ENCODE peak calls at places on chromosomes 13 and 19, in nine cellular contexts. One of them, this sample, is unnamed.

GRCh38 chr19:34351382-34351802 is 13.6 kb upstream of the GPI start:
- DNase-seq in uterus: no peak
- DNase-seq in AG04450: no peak
- DNase-seq in bronchial epithelial cell: peak; percentile 59
- DNase-seq in spleen: no peak
- DNase-seq in left lung: no peak
- DNase-seq in adrenal gland: no peak
- DNase-seq in stomach: peak; percentile 87
- DNase-seq in GM23338: no peak
- DNase-seq in this sample: no peak

GRCh38 chr13:73665279-73665678 is 468.9 kb downstream of the KLF12 start:
- DNase-seq in uterus: no peak
- DNase-seq in AG04450: no peak
- DNase-seq in bronchial epithelial cell: no peak
- DNase-seq in spleen: no peak
- DNase-seq in left lung: no peak
- DNase-seq in adrenal gland: no peak
- DNase-seq in stomach: no peak
- DNase-seq in GM23338: no peak
- DNase-seq in this sample: no peak

GRCh38 chr19:15159251-15159650 is 41.5 kb downstream of the NOTCH3 start:
- DNase-seq in uterus: no peak
- DNase-seq in AG04450: no peak
- DNase-seq in bronchial epithelial cell: no peak
- DNase-seq in spleen: no peak
- DNase-seq in left lung: no peak
- DNase-seq in adrenal gland: no peak
- DNase-seq in stomach: no peak
- DNase-seq in GM23338: peak; percentile 57
- DNase-seq in this sample: no peak

GRCh38 chr13:61029064-61029463 is 386.6 kb downstream of the PCDH20 start:
- DNase-seq in uterus: no peak
- DNase-seq in AG04450: no peak
- DNase-seq in bronchial epithelial cell: no peak
- DNase-seq in spleen: no peak
- DNase-seq in left lung: no peak
- DNase-seq in adrenal gland: no peak
- DNase-seq in stomach: no peak
- DNase-seq in GM23338: peak; percentile 55
- DNase-seq in this sample: no peak

GRCh38 chr19:44613295-44614168 is at the start of gene IGSF23:
- DNase-seq in uterus: no peak
- DNase-seq in AG04450: no peak
- DNase-seq in bronchial epithelial cell: no peak
- DNase-seq in spleen: no peak
- DNase-seq in left lung: no peak
- DNase-seq in adrenal gland: no peak
- DNase-seq in stomach: no peak
- DNase-seq in GM23338: no peak
- DNase-seq in this sample: no peak

GRCh38 chr19:14081797-14082674 is 3.5 kb downstream of the C19orf67 start:
- DNase-seq in uterus: peak; percentile 56
- DNase-seq in AG04450: no peak
- DNase-seq in bronchial epithelial cell: peak; percentile 82
- DNase-seq in spleen: no peak
- DNase-seq in left lung: peak; percentile 88
- DNase-seq in adrenal gland: no peak
- DNase-seq in stomach: peak; percentile 45
- DNase-seq in GM23338: no peak
- DNase-seq in this sample: no peak

GRCh38 chr13:113207890-113208423 is 512 bp downstream of the PCID2 start:
- DNase-seq in uterus: no peak
- DNase-seq in AG04450: no peak
- DNase-seq in bronchial epithelial cell: peak; percentile 31
- DNase-seq in spleen: no peak
- DNase-seq in left lung: peak; percentile 88
- DNase-seq in adrenal gland: peak; percentile 59
- DNase-seq in stomach: no peak
- DNase-seq in GM23338: peak; percentile 70
- DNase-seq in this sample: no peak

GRCh38 chr13:44303681-44304432 is 69.8 kb upstream of the SERP2 start:
- DNase-seq in uterus: peak; percentile 87
- DNase-seq in AG04450: no peak
- DNase-seq in bronchial epithelial cell: no peak
- DNase-seq in spleen: no peak
- DNase-seq in left lung: no peak
- DNase-seq in adrenal gland: peak; percentile 57
- DNase-seq in stomach: peak; percentile 26
- DNase-seq in GM23338: no peak
- DNase-seq in this sample: no peak

GRCh38 chr19:44111910-44112463 is 1.2 kb upstream of the ZNF225 start:
- DNase-seq in uterus: no peak
- DNase-seq in AG04450: peak; percentile 67
- DNase-seq in bronchial epithelial cell: peak; percentile 71
- DNase-seq in spleen: no peak
- DNase-seq in left lung: no peak
- DNase-seq in adrenal gland: no peak
- DNase-seq in stomach: no peak
- DNase-seq in GM23338: peak; percentile 96
- DNase-seq in this sample: peak; percentile 28

GRCh38 chr19:15769586-15769985 is 17.9 kb upstream of the OR10H5 start:
- DNase-seq in uterus: no peak
- DNase-seq in AG04450: no peak
- DNase-seq in bronchial epithelial cell: no peak
- DNase-seq in spleen: no peak
- DNase-seq in left lung: no peak
- DNase-seq in adrenal gland: no peak
- DNase-seq in stomach: no peak
- DNase-seq in GM23338: peak; percentile 1
- DNase-seq in this sample: no peak

GRCh38 chr13:21413013-21413412 is 46.1 kb downstream of the ZDHHC20 start:
- DNase-seq in uterus: no peak
- DNase-seq in AG04450: no peak
- DNase-seq in bronchial epithelial cell: peak; percentile 69
- DNase-seq in spleen: no peak
- DNase-seq in left lung: no peak
- DNase-seq in adrenal gland: no peak
- DNase-seq in stomach: no peak
- DNase-seq in GM23338: no peak
- DNase-seq in this sample: no peak

GRCh38 chr19:47613165-47614146 is 4.5 kb downstream of the BICRA start:
- DNase-seq in uterus: peak; percentile 43
- DNase-seq in AG04450: peak; percentile 41
- DNase-seq in bronchial epithelial cell: no peak
- DNase-seq in spleen: no peak
- DNase-seq in left lung: peak; percentile 61
- DNase-seq in adrenal gland: no peak
- DNase-seq in stomach: no peak
- DNase-seq in GM23338: peak; percentile 94
- DNase-seq in this sample: no peak

GRCh38 chr13:36046672-36047071 is 84.5 kb downstream of the DCLK1 start:
- DNase-seq in uterus: no peak
- DNase-seq in AG04450: no peak
- DNase-seq in bronchial epithelial cell: no peak
- DNase-seq in spleen: no peak
- DNase-seq in left lung: no peak
- DNase-seq in adrenal gland: no peak
- DNase-seq in stomach: no peak
- DNase-seq in GM23338: no peak
- DNase-seq in this sample: no peak

GRCh38 chr13:86572115-86572514 is 772.9 kb upstream of the SLITRK6 start:
- DNase-seq in uterus: no peak
- DNase-seq in AG04450: peak; percentile 21
- DNase-seq in bronchial epithelial cell: peak; percentile 89
- DNase-seq in spleen: no peak
- DNase-seq in left lung: no peak
- DNase-seq in adrenal gland: no peak
- DNase-seq in stomach: no peak
- DNase-seq in GM23338: no peak
- DNase-seq in this sample: no peak

GRCh38 chr13:38755792-38756191 is 68.9 kb downstream of the FREM2 start:
- DNase-seq in uterus: no peak
- DNase-seq in AG04450: no peak
- DNase-seq in bronchial epithelial cell: no peak
- DNase-seq in spleen: no peak
- DNase-seq in left lung: no peak
- DNase-seq in adrenal gland: no peak
- DNase-seq in stomach: peak; percentile 60
- DNase-seq in GM23338: no peak
- DNase-seq in this sample: no peak

GRCh38 chr13:76887070-76887563 is 912 bp upstream of the KCTD12 start:
- DNase-seq in uterus: peak; percentile 31
- DNase-seq in AG04450: no peak
- DNase-seq in bronchial epithelial cell: no peak
- DNase-seq in spleen: peak; percentile 72
- DNase-seq in left lung: no peak
- DNase-seq in adrenal gland: peak; percentile 25
- DNase-seq in stomach: no peak
- DNase-seq in GM23338: peak; percentile 46
- DNase-seq in this sample: no peak

GRCh38 chr13:99037756-99038155 is 59.9 kb upstream of the DOCK9 start:
- DNase-seq in uterus: no peak
- DNase-seq in AG04450: no peak
- DNase-seq in bronchial epithelial cell: no peak
- DNase-seq in spleen: no peak
- DNase-seq in left lung: no peak
- DNase-seq in adrenal gland: no peak
- DNase-seq in stomach: no peak
- DNase-seq in GM23338: no peak
- DNase-seq in this sample: no peak

GRCh38 chr13:99034333-99035085 is 56.6 kb upstream of the DOCK9 start:
- DNase-seq in uterus: no peak
- DNase-seq in AG04450: no peak
- DNase-seq in bronchial epithelial cell: no peak
- DNase-seq in spleen: no peak
- DNase-seq in left lung: no peak
- DNase-seq in adrenal gland: no peak
- DNase-seq in stomach: no peak
- DNase-seq in GM23338: no peak
- DNase-seq in this sample: no peak

GRCh38 chr13:99035715-99036114 is 57.9 kb upstream of the DOCK9 start:
- DNase-seq in uterus: no peak
- DNase-seq in AG04450: no peak
- DNase-seq in bronchial epithelial cell: no peak
- DNase-seq in spleen: no peak
- DNase-seq in left lung: no peak
- DNase-seq in adrenal gland: no peak
- DNase-seq in stomach: no peak
- DNase-seq in GM23338: no peak
- DNase-seq in this sample: no peak

GRCh38 chr13:99031725-99032298 is 53.9 kb upstream of the DOCK9 start:
- DNase-seq in uterus: no peak
- DNase-seq in AG04450: no peak
- DNase-seq in bronchial epithelial cell: peak; percentile 80
- DNase-seq in spleen: no peak
- DNase-seq in left lung: no peak
- DNase-seq in adrenal gland: no peak
- DNase-seq in stomach: no peak
- DNase-seq in GM23338: no peak
- DNase-seq in this sample: no peak

GRCh38 chr13:99033814-99034213 is 56.0 kb upstream of the DOCK9 start:
- DNase-seq in uterus: no peak
- DNase-seq in AG04450: no peak
- DNase-seq in bronchial epithelial cell: peak; percentile 38
- DNase-seq in spleen: no peak
- DNase-seq in left lung: no peak
- DNase-seq in adrenal gland: no peak
- DNase-seq in stomach: no peak
- DNase-seq in GM23338: peak; percentile 51
- DNase-seq in this sample: no peak
- TF ChIP-seq CTCF in uterus: peak; percentile 29
- TF ChIP-seq CTCF in AG04450: peak; percentile 56
- TF ChIP-seq CTCF in bronchial epithelial cell: peak; percentile 43
- TF ChIP-seq CTCF in spleen: no peak
- TF ChIP-seq CTCF in left lung: peak; percentile 46
- TF ChIP-seq CTCF in adrenal gland: peak; percentile 70
- TF ChIP-seq CTCF in stomach: no peak
- TF ChIP-seq CTCF in GM23338: peak; percentile 67
- TF ChIP-seq CTCF in this sample: peak; percentile 52

GRCh38 chr13:40983725-40984669 is 35.1 kb downstream of the ELF1 start:
- DNase-seq in uterus: no peak
- DNase-seq in AG04450: no peak
- DNase-seq in bronchial epithelial cell: peak; percentile 20
- DNase-seq in spleen: no peak
- DNase-seq in left lung: no peak
- DNase-seq in adrenal gland: no peak
- DNase-seq in stomach: no peak
- DNase-seq in GM23338: no peak
- DNase-seq in this sample: no peak
- H3K4me3 ChIP-seq in uterus: peak overlapping the region; percentile 28
- H3K4me3 ChIP-seq in AG04450: no peak overlapping the region
- H3K4me3 ChIP-seq in bronchial epithelial cell: no peak overlapping the region
- H3K4me3 ChIP-seq in spleen: peak overlapping the region; percentile 32
- H3K4me3 ChIP-seq in left lung: no peak overlapping the region
- H3K4me3 ChIP-seq in adrenal gland: peak overlapping the region; percentile 52
- H3K4me3 ChIP-seq in stomach: no peak overlapping the region
- H3K4me3 ChIP-seq in GM23338: no peak overlapping the region
- H3K4me3 ChIP-seq in this sample: no peak overlapping the region

GRCh38 chr13:92143766-92144165 is 745.3 kb downstream of the GPC5 start:
- DNase-seq in uterus: no peak
- DNase-seq in AG04450: no peak
- DNase-seq in bronchial epithelial cell: no peak
- DNase-seq in spleen: no peak
- DNase-seq in left lung: no peak
- DNase-seq in adrenal gland: no peak
- DNase-seq in stomach: no peak
- DNase-seq in GM23338: no peak
- DNase-seq in this sample: no peak
- TF ChIP-seq CTCF in uterus: no peak
- TF ChIP-seq CTCF in AG04450: no peak
- TF ChIP-seq CTCF in bronchial epithelial cell: no peak
- TF ChIP-seq CTCF in spleen: no peak
- TF ChIP-seq CTCF in left lung: no peak
- TF ChIP-seq CTCF in adrenal gland: no peak
- TF ChIP-seq CTCF in stomach: no peak
- TF ChIP-seq CTCF in GM23338: no peak
- TF ChIP-seq CTCF in this sample: no peak

DNA sequence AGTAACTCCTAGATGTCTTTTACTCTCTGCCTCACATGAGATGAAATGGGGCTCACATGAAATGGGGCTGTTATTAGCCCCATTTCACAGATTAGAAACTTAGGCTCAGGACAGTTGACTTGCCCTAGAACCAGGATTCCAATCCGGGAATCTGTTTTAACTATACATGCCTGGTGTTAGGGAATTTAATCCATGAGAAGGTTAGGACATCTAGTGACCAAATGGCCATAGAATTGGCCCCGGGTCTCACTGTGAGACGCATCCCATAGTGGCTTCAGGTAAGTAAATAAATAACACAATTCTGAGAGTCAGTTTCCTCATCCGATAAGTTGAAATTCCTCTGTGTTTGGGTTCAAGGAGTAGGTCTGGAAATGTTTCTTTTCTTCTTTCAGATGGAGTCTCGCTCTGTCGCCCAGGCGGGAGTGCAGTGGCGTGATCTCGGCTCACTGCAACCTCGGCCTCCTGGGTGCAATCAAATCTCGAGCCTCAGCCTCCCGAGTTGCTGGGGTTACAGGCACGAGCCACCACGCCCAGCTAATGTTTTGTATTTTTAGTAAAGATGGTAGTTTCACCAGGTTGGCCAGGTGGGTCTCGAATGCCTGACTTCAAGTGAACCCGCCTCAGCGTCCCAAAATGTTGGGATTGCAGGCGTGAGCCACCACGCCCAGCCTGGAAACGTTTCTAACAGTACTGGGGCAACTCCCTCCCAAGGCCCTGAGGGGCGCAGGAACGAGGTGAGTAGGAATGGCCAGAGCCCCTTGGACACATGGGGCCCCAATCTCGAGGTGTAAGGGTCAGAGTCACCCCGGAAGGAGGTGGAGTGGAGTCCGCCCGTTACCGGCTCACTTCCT is 1.2 kb upstream of the ZNF574 start:
- DNase-seq in uterus: peak; percentile 30
- DNase-seq in AG04450: no peak
- DNase-seq in bronchial epithelial cell: no peak
- DNase-seq in spleen: peak; percentile 83
- DNase-seq in left lung: peak; percentile 75
- DNase-seq in adrenal gland: peak; percentile 38
- DNase-seq in stomach: no peak
- DNase-seq in GM23338: peak; percentile 50
- DNase-seq in this sample: no peak
- H3K4me3 ChIP-seq in uterus: peak overlapping the region; percentile 52
- H3K4me3 ChIP-seq in AG04450: peak overlapping the region; percentile 64
- H3K4me3 ChIP-seq in bronchial epithelial cell: peak overlapping the region; percentile 88
- H3K4me3 ChIP-seq in spleen: peak overlapping the region; percentile 73
- H3K4me3 ChIP-seq in left lung: peak overlapping the region; percentile 53
- H3K4me3 ChIP-seq in adrenal gland: peak overlapping the region; percentile 74
- H3K4me3 ChIP-seq in stomach: peak overlapping the region; percentile 89
- H3K4me3 ChIP-seq in GM23338: peak overlapping the region; percentile 70
- H3K4me3 ChIP-seq in this sample: peak overlapping the region; percentile 58

This sample was measured in BJ.